ENCODE peak calls at places on chromosomes 13 and 19, in six cellular contexts. S, W, Z, T, C and I are unnamed samples.

GRCh38 chr19:51418707-51419106 is 1.3 kb upstream of the SIGLEC10 start:
- DNase-seq in S (no peak), W (no peak), Z (no peak), T (no peak), C (no peak), I (no peak)

GRCh38 chr19:50434525-50434924 is 1.8 kb downstream of the MYBPC2 start:
- DNase-seq in S (no peak), W (no peak), Z (peak), T (no peak), C (no peak), I (no peak)

GRCh38 chr13:106103779-106104178 is 431.7 kb downstream of the EFNB2 start:
- DNase-seq in S (no peak), W (peak), Z (no peak), T (no peak), C (no peak), I (no peak)

GRCh38 chr19:38321646-38322323 is 2.1 kb downstream of the KCNK6 start:
- DNase-seq in S (no peak), W (peak), Z (no peak), T (no peak), C (peak), I (no peak)

GRCh38 chr13:30847697-30848307 is 58.3 kb upstream of the MEDAG start:
- DNase-seq in S (peak), W (peak), Z (no peak), T (no peak), C (peak), I (no peak)

GRCh38 chr19:48842744-48843162 is 6.5 kb upstream of the HSD17B14 start:
- DNase-seq in S (no peak), W (peak), Z (peak), T (no peak), C (peak), I (peak)

GRCh38 chr13:57666554-57666953 is 35.0 kb downstream of the PCDH17 start:
- DNase-seq in S (no peak), W (no peak), Z (no peak), T (no peak), C (no peak), I (no peak)

GRCh38 chr19:44282846-44283245 is 22.0 kb downstream of the ZNF235 start:
- DNase-seq in S (no peak), W (peak), Z (no peak), T (no peak), C (no peak), I (no peak)

GRCh38 chr13:31947105-31947504 is 84.5 kb upstream of the FRY start:
- DNase-seq in S (no peak), W (no peak), Z (peak), T (no peak), C (no peak), I (no peak)

GRCh38 chr13:37701306-37701705 is 102.7 kb upstream of the POSTN start:
- DNase-seq in S (no peak), W (peak), Z (no peak), T (no peak), C (no peak), I (no peak)

GRCh38 chr13:112859128-112859816 is 109.7 kb upstream of the MCF2L start:
- DNase-seq in S (no peak), W (no peak), Z (no peak), T (no peak), C (no peak), I (no peak)

GRCh38 chr19:873084-874019 is 13.9 kb downstream of the CFD start:
- DNase-seq in S (no peak), W (peak), Z (no peak), T (peak), C (peak), I (peak)

GRCh38 chr19:3543150-3544053 is 4.4 kb downstream of the TEKTIP1 start:
- DNase-seq in S (no peak), W (no peak), Z (no peak), T (no peak), C (no peak), I (no peak)

GRCh38 chr19:33194884-33195710 is 967 bp downstream of the LRP3 start:
- DNase-seq in S (no peak), W (peak), Z (no peak), T (no peak), C (peak), I (peak)

GRCh38 chr19:737591-738093 is 13.3 kb upstream of the MISP start:
- DNase-seq in S (no peak), W (peak), Z (peak), T (no peak), C (peak), I (peak)

GRCh38 chr19:47757617-47758432 is 12.5 kb downstream of the NOP53 start:
- DNase-seq in S (no peak), W (no peak), Z (no peak), T (no peak), C (no peak), I (no peak)

GRCh38 chr19:12034610-12035009 is 869 bp downstream of the ZNF433 start:
- DNase-seq in S (no peak), W (no peak), Z (no peak), T (no peak), C (peak), I (no peak)

GRCh38 chr19:12792853-12793289 is 1.6 kb downstream of the JUNB start:
- DNase-seq in S (no peak), W (no peak), Z (no peak), T (no peak), C (peak), I (no peak)

GRCh38 chr13:84132491-84132890 is 250.2 kb upstream of the SLITRK1 start:
- DNase-seq in S (no peak), W (no peak), Z (no peak), T (no peak), C (no peak), I (no peak)

GRCh38 chr19:11479470-11480080 is 1.3 kb downstream of the ELAVL3 start:
- DNase-seq in S (no peak), W (peak), Z (peak), T (no peak), C (peak), I (peak)

GRCh38 chr19:31258211-31259052 is 90.8 kb downstream of the TSHZ3 start:
- DNase-seq in S (no peak), W (no peak), Z (no peak), T (no peak), C (no peak), I (no peak)

GRCh38 chr19:45577111-45577905 is 7.3 kb downstream of the OPA3 start:
- DNase-seq in S (peak), W (peak), Z (no peak), T (no peak), C (peak), I (no peak)